ENCODE peak calls at places on chromosome 15, in four cellular contexts. L is psoas muscle, O is upper lobe of right lung, C is HepG2. A is an unnamed sample. For H3K27me3, the result is how much of the 10 kb centered on the place peaks cover.

GRCh38 chr15:84761534-84762190 is 13.3 kb downstream of the ZNF592 start:
- DNase-seq in L (no peak), O (no peak), C (no peak), A (no peak)

GRCh38 chr15:52257734-52258062 is 37.9 kb downstream of the MYO5C start:
- DNase-seq in L (no peak), O (no peak), C (no peak), A (no peak)

GRCh38 chr15:73397461-73397860 is 28.7 kb upstream of the HCN4 start:
- DNase-seq in L (no peak), O (no peak), C (no peak), A (no peak)

GRCh38 chr15:39198044-39198625 is 382.7 kb upstream of the THBS1 start:
- DNase-seq in L (no peak), O (no peak), C (no peak), A (no peak)

GRCh38 chr15:74978503-74978902 is 16.9 kb upstream of the SCAMP5 start:
- DNase-seq in L (no peak), O (no peak), C (no peak), A (no peak)

GRCh38 chr15:100627789-100628395 is 25.5 kb downstream of the ASB7 start:
- DNase-seq in L (peak), O (no peak), C (peak), A (no peak)

GRCh38 chr15:67010898-67011619 is 54.3 kb upstream of the SMAD3 start:
- DNase-seq in L (no peak), O (no peak), C (no peak), A (no peak)

GRCh38 chr15:77411614-77411976 is 8.3 kb downstream of the PEAK1 start:
- DNase-seq in L (no peak), O (no peak), C (no peak), A (no peak)

GRCh38 chr15:67135494-67135893 is 70.1 kb downstream of the SMAD3 start:
- DNase-seq in L (no peak), O (no peak), C (peak), A (no peak)

GRCh38 chr15:99706557-99707303 is 26.5 kb downstream of the LYSMD4 start:
- DNase-seq in L (no peak), O (no peak), C (no peak), A (no peak)

GRCh38 chr15:82739086-82739485 is 29.4 kb upstream of the AP3B2 start:
- DNase-seq in L (no peak), O (no peak), C (no peak), A (no peak)

GRCh38 chr15:80588801-80589200 is 106.3 kb upstream of the ABHD17C start:
- DNase-seq in L (no peak), O (no peak), C (peak), A (no peak)

GRCh38 chr15:30939161-30939560 is 35.4 kb downstream of the FAN1 start:
- DNase-seq in L (no peak), O (no peak), C (no peak), A (no peak)

GRCh38 chr15:75230524-75231371 is 27.4 kb upstream of the GOLGA6C start:
- DNase-seq in L (peak), O (peak), C (no peak), A (no peak)

GRCh38 chr15:57363661-57364060 is 12.6 kb upstream of the CGNL1 start:
- DNase-seq in L (no peak), O (no peak), C (no peak), A (no peak)

GRCh38 chr15:66960519-66960918 is 104.9 kb upstream of the SMAD3 start:
- DNase-seq in L (no peak), O (no peak), C (no peak), A (no peak)

GRCh38 chr15:66707310-66708160 is 5.5 kb downstream of the SMAD6 start:
- DNase-seq in L (no peak), O (peak), C (peak), A (no peak)

GRCh38 chr15:58190419-58190818 is 52.2 kb downstream of the AQP9 start:
- DNase-seq in L (no peak), O (no peak), C (no peak), A (no peak)

GRCh38 chr15:58446521-58446920 is 14.7 kb downstream of the LIPC start:
- DNase-seq in L (no peak), O (no peak), C (no peak), A (no peak)

GRCh38 chr15:20351448-20351961 is 190.1 kb downstream of the GOLGA6L6 start:
- DNase-seq in L (peak), O (peak), C (no peak), A (peak)

GRCh38 chr15:78811825-78812183 is 540 bp upstream of the ADAMTS7 start:
- DNase-seq in L (peak), O (no peak), C (no peak), A (no peak)

GRCh38 chr15:57376695-57377477 is 581 bp downstream of the CGNL1 start:
- DNase-seq in L (peak), O (peak), C (peak), A (no peak)

GRCh38 chr15:31510003-31510402 is 183.4 kb downstream of the KLF13 start:
- DNase-seq in L (no peak), O (no peak), C (no peak), A (no peak)

GRCh38 chr15:48647963-48648362 is 2.5 kb upstream of the FBN1 start:
- DNase-seq in L (no peak), O (no peak), C (no peak), A (no peak)

GRCh38 chr15:90512281-90512680 is 17.4 kb upstream of the CRTC3 start:
- DNase-seq in L (no peak), O (no peak), C (no peak), A (no peak)

GRCh38 chr15:77030042-77030927 is 35.4 kb downstream of the PSTPIP1 start:
- DNase-seq in L (no peak), O (peak), C (no peak), A (peak)

GRCh38 chr15:80251505-80252280 is at the start of gene CTXND1:
- DNase-seq in L (peak), O (peak), C (no peak), A (no peak)

DNA sequence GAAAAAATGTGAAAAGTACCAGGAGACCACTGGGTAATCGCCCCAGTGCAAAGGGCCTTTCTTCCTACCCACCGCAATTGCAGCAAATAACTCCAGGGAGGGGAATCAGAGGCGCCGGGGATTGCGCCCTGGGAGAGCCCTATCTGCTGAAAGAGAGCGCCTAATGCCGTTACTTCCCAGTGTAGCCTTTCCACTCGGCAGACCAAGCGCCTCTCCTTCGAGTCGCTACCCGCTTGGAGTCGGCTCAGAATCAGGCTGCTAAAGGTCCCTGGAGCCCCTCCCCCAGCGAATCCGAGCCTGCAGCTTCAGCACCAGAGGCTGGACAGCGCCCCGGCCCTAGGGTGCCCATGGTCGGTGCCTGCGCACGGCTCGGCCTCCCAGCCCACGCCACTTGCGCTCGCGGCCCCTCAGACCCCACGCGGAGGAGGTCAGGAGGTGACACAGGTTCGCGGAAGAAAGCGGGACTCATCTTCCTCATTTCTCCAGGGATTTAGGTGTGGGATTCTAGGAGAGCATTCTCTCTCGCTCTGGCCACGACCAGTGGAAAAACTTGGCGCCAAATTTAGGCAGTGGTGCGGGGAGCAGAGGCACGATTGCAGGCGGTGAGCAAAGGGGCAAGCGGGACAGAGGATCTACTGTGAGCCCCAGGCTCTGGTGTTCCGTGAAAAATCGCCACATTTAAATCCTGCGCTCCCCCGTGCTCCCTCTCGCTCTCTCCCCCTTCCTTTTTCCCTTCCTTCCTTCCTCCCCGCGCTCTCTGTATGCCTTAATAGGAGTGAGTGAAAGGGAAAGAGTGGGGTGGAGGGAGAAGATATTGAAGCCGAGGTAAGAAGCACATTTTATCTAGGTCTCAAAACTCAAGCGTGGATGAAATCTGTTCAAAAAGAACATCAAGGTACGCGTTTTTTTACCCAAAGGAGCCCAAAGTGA is 15.4 kb upstream of the AEN start:
- DNase-seq in L (peak), O (no peak), C (no peak), A (no peak)
- H3K27me3 ChIP-seq in L (under half), O (under half), C (under half), A (under half)

DNA sequence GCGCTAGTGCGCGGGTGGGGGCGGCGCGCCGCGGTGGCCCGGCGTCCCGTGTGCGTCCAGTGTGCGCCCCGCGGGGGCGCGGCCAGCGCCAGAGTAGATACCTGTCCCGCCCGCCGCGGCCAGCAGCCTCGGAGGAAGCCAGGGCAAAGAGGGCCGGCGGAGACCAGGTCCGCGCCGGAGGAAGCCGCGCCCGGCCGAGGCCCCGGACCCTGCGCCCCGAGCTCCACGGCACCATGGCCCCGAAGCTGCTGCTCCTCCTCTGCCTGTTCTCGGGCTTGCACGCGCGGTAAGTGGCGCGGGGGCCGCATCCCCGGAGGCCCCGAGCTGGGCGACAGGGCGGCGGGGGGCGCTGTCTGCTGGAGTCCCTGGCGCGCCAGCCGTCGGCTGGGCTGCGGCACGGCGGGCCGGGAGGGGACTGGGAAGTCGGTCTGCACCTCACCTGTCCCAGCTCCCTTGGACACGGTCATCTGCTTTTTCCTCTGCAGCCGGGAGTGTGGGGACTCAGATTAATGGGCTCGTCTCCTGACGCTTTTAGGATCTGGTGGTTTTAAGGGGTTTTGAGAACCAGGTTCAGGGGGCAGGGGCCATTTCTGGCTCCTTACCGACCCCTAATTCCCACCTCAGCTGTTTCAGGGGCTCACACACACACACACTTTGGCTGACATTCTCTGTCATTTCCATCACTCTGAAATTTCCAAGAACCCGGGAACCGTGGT is 480 bp downstream of the GABRG3 start:
- DNase-seq in L (no peak), O (no peak), C (no peak), A (no peak)
- TF ChIP-seq CTCF in L (no peak), O (no peak), C (no peak), A (no peak)

DNA sequence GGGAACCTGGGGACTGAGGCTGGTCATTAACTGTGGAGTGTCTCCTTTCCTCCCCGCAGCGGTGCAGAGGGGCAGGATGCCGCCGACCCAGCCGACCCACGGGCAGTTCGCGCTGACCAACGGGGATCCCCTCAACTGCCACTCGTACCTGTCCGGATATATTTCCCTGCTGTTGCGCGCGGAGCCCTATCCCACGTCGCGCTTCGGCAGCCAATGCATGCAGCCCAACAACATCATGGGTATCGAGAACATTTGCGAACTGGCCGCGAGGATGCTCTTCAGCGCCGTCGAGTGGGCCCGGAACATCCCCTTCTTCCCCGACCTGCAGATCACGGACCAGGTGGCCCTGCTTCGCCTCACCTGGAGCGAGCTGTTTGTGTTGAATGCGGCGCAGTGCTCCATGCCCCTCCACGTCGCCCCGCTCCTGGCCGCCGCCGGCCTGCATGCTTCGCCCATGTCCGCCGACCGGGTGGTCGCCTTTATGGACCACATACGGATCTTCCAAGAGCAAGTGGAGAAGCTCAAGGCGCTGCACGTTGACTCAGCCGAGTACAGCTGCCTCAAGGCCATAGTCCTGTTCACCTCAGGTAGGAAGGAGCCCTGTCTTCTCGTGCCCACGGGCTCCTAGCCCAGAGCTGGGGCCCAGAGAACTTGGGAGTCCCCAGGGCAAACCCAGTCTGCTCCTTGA is 3.7 kb downstream of the NR2F2 start:
- DNase-seq in L (no peak), O (peak), C (no peak), A (no peak)
- H3K27me3 ChIP-seq in L (under half), O (under half), C (under half), A (under half)

GRCh38 chr15:35455201-35455600 is 90.8 kb downstream of the DPH6 start:
- DNase-seq in L (no peak), O (no peak), C (no peak), A (no peak)
- TF ChIP-seq CTCF in L (no peak), O (no peak), C (no peak), A (no peak)

DNA sequence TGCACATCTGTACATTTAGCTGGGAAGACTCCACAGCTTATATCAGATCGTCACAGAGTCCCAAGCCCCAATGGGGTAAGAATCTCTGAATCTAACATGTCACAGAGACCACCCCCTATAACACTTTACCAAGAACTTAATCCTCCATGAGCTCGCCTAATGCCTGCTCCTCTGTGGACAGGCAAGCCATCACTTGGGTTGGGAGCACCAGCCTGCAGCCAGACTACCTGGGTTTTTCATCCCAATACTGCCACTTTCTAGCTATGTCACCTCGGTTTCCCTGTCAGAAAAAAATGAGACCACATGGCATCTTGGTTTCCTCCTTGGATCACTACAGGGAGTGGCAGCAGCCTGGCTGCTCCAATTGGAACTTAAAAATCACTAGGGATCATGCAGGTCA is 277.9 kb upstream of the TLE3 start:
- DNase-seq in L (no peak), O (no peak), C (no peak), A (no peak)
- H3K27me3 ChIP-seq in L (under half), O (under half), C (under half), A (under half)

GRCh38 chr15:34621675-34622074 is 38.2 kb upstream of the GOLGA8B start:
- DNase-seq in L (no peak), O (no peak), C (peak), A (no peak)
- TF ChIP-seq CTCF in L (peak), O (peak), C (no peak), A (no peak)

GRCh38 chr15:28094732-28095521 is 4.2 kb downstream of the OCA2 start:
- DNase-seq in L (peak), O (peak), C (no peak), A (no peak)
- H3K27me3 ChIP-seq in L (under half), O (under half), C (under half), A (under half)